ENCODE peak calls at places on chromosomes 6 and 20, in six cellular contexts. V, H, X, L, E and A are unnamed samples.

GRCh38 chr6:142207265-142207877 is 60.3 kb downstream of the VTA1 start:
- DNase-seq in V (peak), H (no peak), L (peak), E (peak), X (peak), A (no peak)

GRCh38 chr6:69719602-69720193 is 77.1 kb downstream of the LMBRD1 start:
- DNase-seq in V (no peak), H (no peak), E (no peak), L (no peak), X (peak), A (no peak)

GRCh38 chr6:25253371-25253770 is 25.8 kb upstream of the CARMIL1 start:
- DNase-seq in H (no peak), E (peak), V (no peak), X (no peak), L (no peak), A (no peak)

GRCh38 chr6:89830385-89830809 is 717 bp downstream of the CASP8AP2 start:
- DNase-seq in H (no peak), V (no peak), X (peak), E (no peak), L (no peak), A (no peak)

GRCh38 chr20:5445611-5446010 is 128.9 kb upstream of the PROKR2 start:
- DNase-seq in E (no peak), X (no peak), L (no peak), H (no peak), V (no peak), A (no peak)

GRCh38 chr6:126035764-126036163 is 49.4 kb downstream of the TRMT11 start:
- DNase-seq in V (no peak), E (no peak), H (no peak), L (no peak), X (no peak), A (no peak)

GRCh38 chr20:23106271-23106851 is 20.2 kb upstream of the CD93 start:
- DNase-seq in H (no peak), V (peak), X (no peak), E (no peak), L (no peak), A (no peak)

GRCh38 chr6:122798099-122798641 is 9.1 kb downstream of the SMPDL3A start:
- DNase-seq in E (no peak), H (no peak), X (peak), V (no peak), L (peak), A (peak)

GRCh38 chr20:4014031-4014474 is 1.3 kb downstream of the RNF24 start:
- DNase-seq in H (no peak), V (no peak), X (peak), L (peak), E (peak), A (peak)

GRCh38 chr6:63525186-63525878 is 46.9 kb upstream of the LOC128125822 start:
- DNase-seq in X (no peak), E (no peak), L (no peak), V (no peak), H (no peak), A (no peak)

GRCh38 chr6:159729598-159729997 is 2.3 kb downstream of the WTAP start:
- DNase-seq in E (no peak), X (peak), L (no peak), V (no peak), H (no peak), A (peak)

GRCh38 chr20:19911810-19912382 is 105.3 kb upstream of the NAA20 start:
- DNase-seq in X (no peak), V (no peak), E (no peak), L (peak), H (no peak), A (no peak)

GRCh38 chr6:157173756-157174155 is 149.6 kb downstream of the TMEM242 start:
- DNase-seq in H (no peak), L (no peak), V (no peak), X (no peak), E (no peak), A (no peak)

GRCh38 chr6:27096834-27097511 is 150.5 kb upstream of the PRSS16 start:
- DNase-seq in X (peak), H (peak), E (no peak), V (peak), L (peak), A (peak)

GRCh38 chr20:33299111-33299603 is 16.1 kb downstream of the BPIFB1 start:
- DNase-seq in X (peak), V (peak), E (peak), L (peak), H (peak), A (peak)

GRCh38 chr20:52105573-52106422 is 85.8 kb downstream of the ZFP64 start:
- DNase-seq in E (no peak), X (no peak), H (no peak), V (peak), L (no peak), A (peak)

GRCh38 chr6:15574497-15574896 is 88.3 kb downstream of the DTNBP1 start:
- DNase-seq in V (no peak), X (no peak), E (no peak), L (peak), H (no peak), A (no peak)

GRCh38 chr6:12081776-12082175 is 69.7 kb downstream of the HIVEP1 start:
- DNase-seq in L (no peak), X (no peak), H (no peak), V (no peak), E (no peak), A (no peak)

GRCh38 chr20:18904624-18905023 is 91.0 kb downstream of the SCP2D1 start:
- DNase-seq in V (peak), E (no peak), H (no peak), L (no peak), X (peak), A (no peak)

GRCh38 chr20:57432874-57433491 is 41.8 kb downstream of the RBM38 start:
- DNase-seq in X (no peak), V (no peak), E (no peak), H (peak), L (no peak), A (no peak)

GRCh38 chr6:157663261-157663660 is 159.8 kb upstream of the SNX9 start:
- DNase-seq in E (no peak), V (no peak), X (no peak), H (no peak), L (no peak), A (no peak)

GRCh38 chr20:23160536-23161243 is 74.6 kb upstream of the CD93 start:
- DNase-seq in H (no peak), X (no peak), V (no peak), L (no peak), E (no peak), A (no peak)

GRCh38 chr20:46330072-46330763 is 21.9 kb upstream of the CDH22 start:
- DNase-seq in L (no peak), V (no peak), E (peak), X (no peak), H (no peak), A (peak)

GRCh38 chr20:47127986-47128385 is 228.5 kb downstream of the ZMYND8 start:
- DNase-seq in E (peak), H (no peak), X (no peak), L (no peak), V (no peak), A (no peak)